ENCODE peak calls at places on chromosomes 5 and 9, in seven cellular contexts. B is naive thymus-derived CD4-positive, alpha-beta T cell; H is NCI-H2029 treated with DMSO at 0.1 percent for 48 hours; T is AG09319; Q is ELR; S is IMR-90; O is mesendoderm. Y is an unnamed sample.

GRCh38 chr5:1338518-1339070 is 6.3 kb downstream of the CLPTM1L start:
- DNase-seq in O (no peak), B (no peak), S (no peak), H (no peak), T (no peak), Q (no peak), Y (no peak)

GRCh38 chr9:125495137-125496119 is 211.6 kb downstream of the MAPKAP1 start:
- DNase-seq in T (no peak), Q (peak; percentile 90), O (peak; percentile 96), H (no peak), B (no peak), S (no peak), Y (no peak)

GRCh38 chr5:139633295-139634027 is 14.7 kb upstream of the CXXC5 start:
- DNase-seq in B (peak; percentile 68), Q (peak; percentile 78), O (peak; percentile 89), S (peak; percentile 73), H (peak; percentile 78), T (no peak), Y (peak; percentile 53)

GRCh38 chr5:150000990-150001659 is 586 bp downstream of the HMGXB3 start:
- DNase-seq in O (peak; percentile 70), B (no peak), H (no peak), T (no peak), Q (peak; percentile 68), S (peak; percentile 50), Y (peak; percentile 19)

GRCh38 chr5:161676109-161676508 is 9.4 kb upstream of the GABRA6 start:
- DNase-seq in T (no peak), B (no peak), O (peak; percentile 77), H (no peak), S (no peak), Q (no peak), Y (no peak)

GRCh38 chr9:33447404-33448158 is at the start of gene AQP3:
- DNase-seq in S (no peak), Q (peak; percentile 48), T (no peak), H (no peak), O (peak; percentile 89), B (peak; percentile 70), Y (peak; percentile 87)

GRCh38 chr9:98861881-98862501 is 54.5 kb downstream of the GALNT12 start:
- DNase-seq in H (no peak), T (peak; percentile 83), Q (peak; percentile 87), O (no peak), S (peak; percentile 83), B (no peak), Y (no peak)

GRCh38 chr9:120348951-120349429 is 231.0 kb downstream of the CDK5RAP2 start:
- DNase-seq in T (no peak), B (no peak), O (peak; percentile 76), Q (peak; percentile 65), H (peak; percentile 36), S (peak; percentile 49), Y (no peak)

GRCh38 chr9:79581794-79582193 is 10.0 kb downstream of the TLE4 start:
- DNase-seq in H (no peak), S (peak; percentile 94), B (peak; percentile 47), O (peak; percentile 82), Q (peak; percentile 95), T (peak; percentile 56), Y (peak; percentile 46)

GRCh38 chr5:106853266-106853665 is 817.5 kb downstream of the EFNA5 start:
- DNase-seq in H (no peak), Q (no peak), S (peak; percentile 9), O (no peak), T (no peak), B (no peak), Y (no peak)

GRCh38 chr9:135513351-135513846 is 7.8 kb upstream of the LCN1 start:
- DNase-seq in S (no peak), B (no peak), T (no peak), H (no peak), O (no peak), Q (no peak), Y (no peak)

GRCh38 chr5:35884125-35884788 is 27.6 kb downstream of the IL7R start:
- DNase-seq in H (no peak), T (no peak), O (peak; percentile 94), B (no peak), Q (peak; percentile 99), S (peak; percentile 90), Y (no peak)

GRCh38 chr9:10050016-10050415 is 562.8 kb downstream of the PTPRD start:
- DNase-seq in B (no peak), Q (no peak), T (no peak), O (peak; percentile 79), H (no peak), S (peak; percentile 28), Y (no peak)

GRCh38 chr9:37324261-37324683 is 98.2 kb upstream of the GRHPR start:
- DNase-seq in S (peak; percentile 53), H (peak; percentile 72), O (peak; percentile 1), T (no peak), Q (no peak), B (no peak), Y (no peak)

GRCh38 chr5:31161772-31162171 is 31.7 kb upstream of the CDH6 start:
- DNase-seq in O (peak; percentile 73), S (no peak), H (no peak), Q (no peak), T (no peak), B (no peak), Y (no peak)

GRCh38 chr9:109886050-109886449 is 106.1 kb downstream of the PALM2AKAP2 start:
- DNase-seq in H (no peak), T (no peak), Q (no peak), O (no peak), B (no peak), S (no peak), Y (no peak)

GRCh38 chr9:86923061-86923460 is 24.2 kb downstream of the GAS1 start:
- DNase-seq in Q (no peak), H (no peak), T (no peak), S (no peak), O (no peak), B (no peak), Y (no peak)

GRCh38 chr5:73114029-73114688 is 6.2 kb upstream of the TMEM171 start:
- DNase-seq in T (no peak), S (no peak), B (no peak), O (no peak), H (no peak), Q (no peak), Y (no peak)

GRCh38 chr5:91636351-91636750 is 253.2 kb upstream of the ARRDC3 start:
- DNase-seq in O (peak; percentile 39), T (no peak), H (no peak), S (no peak), B (no peak), Q (no peak), Y (no peak)

GRCh38 chr5:150119421-150120061 is 33.2 kb upstream of the CSF1R start:
- DNase-seq in T (no peak), Q (no peak), S (no peak), H (no peak), B (no peak), O (no peak), Y (no peak)

GRCh38 chr5:65483474-65484346 is 2.0 kb upstream of the ADAMTS6 start:
- DNase-seq in T (peak; percentile 39), H (peak; percentile 86), B (peak; percentile 32), Q (peak; percentile 85), O (peak; percentile 79), S (peak; percentile 86), Y (no peak)

GRCh38 chr5:93058309-93058708 is 522.7 kb downstream of the NR2F1-AS1 start:
- DNase-seq in H (no peak), B (no peak), S (peak; percentile 92), O (no peak), Q (peak; percentile 57), T (peak; percentile 67), Y (no peak)

GRCh38 chr5:130337179-130337888 is 433.1 kb downstream of the CHSY3 start:
- DNase-seq in O (peak; percentile 77), Q (peak; percentile 79), H (no peak), B (no peak), S (peak; percentile 15), T (peak; percentile 11), Y (no peak)

GRCh38 chr9:126834672-126835071 is 25.8 kb upstream of the ZBTB34 start:
- DNase-seq in S (no peak), H (no peak), T (no peak), O (no peak), Q (no peak), B (no peak), Y (no peak)

GRCh38 chr9:127130661-127131538 is 8.5 kb upstream of the ANGPTL2 start:
- DNase-seq in S (peak; percentile 97), T (peak; percentile 88), O (peak; percentile 38), Q (peak; percentile 87), H (no peak), B (no peak), Y (no peak)

GRCh38 chr9:89319015-89319905 is 960 bp downstream of the SECISBP2 start:
- DNase-seq in H (no peak), S (no peak), O (peak; percentile 39), B (no peak), T (no peak), Q (peak; percentile 25), Y (no peak)

GRCh38 chr5:149210229-149210628 is 61.4 kb upstream of the AFAP1L1 start:
- DNase-seq in T (no peak), H (no peak), O (peak; percentile 25), B (no peak), Q (peak; percentile 94), S (peak; percentile 90), Y (no peak)